ENCODE peak calls at places on chromosomes 3 and 15, in nine cellular contexts. B is caudate nucleus; R is stimulated activated CD8-positive, alpha-beta memory T cell treated with anti-CD3 and anti-CD28 coated beads, Interleukin-15, amount 100 ng/mL, for 24 hours; J is GM04503; P is uterus; U is stomach; O is HTR-8/SVneo; V is cardiac fibroblast; E is H9. H is an unnamed sample.

GRCh38 chr3:60720696-60721228 is 530.5 kb downstream of the FHIT start:
- DNase-seq in B (no peak), R (no peak), J (peak), P (no peak), U (no peak), O (no peak), V (no peak), E (no peak), H (no peak)

GRCh38 chr3:55169608-55170010 is 241.8 kb upstream of the LRTM1 start:
- DNase-seq in B (no peak), R (no peak), J (peak), P (no peak), U (no peak), O (peak), V (peak), E (no peak), H (peak)

GRCh38 chr3:23078735-23079134 is 124.4 kb upstream of the UBE2E2 start:
- DNase-seq in B (no peak), R (no peak), J (no peak), P (no peak), U (no peak), O (no peak), V (no peak), E (no peak), H (no peak)

GRCh38 chr3:138078901-138079344 is 36.5 kb downstream of the DZIP1L start:
- DNase-seq in B (no peak), R (no peak), J (peak), P (no peak), U (no peak), O (peak), V (peak), E (no peak), H (peak)

GRCh38 chr3:67113802-67114407 is 115.8 kb downstream of the KBTBD8 start:
- DNase-seq in B (peak), R (peak), J (peak), P (peak), U (peak), O (peak), V (peak), E (peak), H (peak)

GRCh38 chr3:187183210-187183862 is 13.9 kb upstream of the RTP1 start:
- DNase-seq in B (no peak), R (no peak), J (peak), P (no peak), U (no peak), O (no peak), V (no peak), E (peak), H (peak)

GRCh38 chr3:87145553-87145952 is 81.6 kb upstream of the CHMP2B start:
- DNase-seq in B (no peak), R (no peak), J (no peak), P (no peak), U (no peak), O (no peak), V (peak), E (peak), H (no peak)

GRCh38 chr3:197356275-197356674 is 57.9 kb upstream of the DLG1 start:
- DNase-seq in B (peak), R (no peak), J (no peak), P (no peak), U (peak), O (no peak), V (no peak), E (no peak), H (peak)

GRCh38 chr3:172154768-172155649 is 115.6 kb downstream of the FNDC3B start:
- DNase-seq in B (no peak), R (no peak), J (no peak), P (no peak), U (no peak), O (no peak), V (no peak), E (no peak), H (no peak)

GRCh38 chr3:51398595-51399310 is 7.7 kb downstream of the RBM15B start:
- DNase-seq in B (no peak), R (no peak), J (no peak), P (no peak), U (no peak), O (no peak), V (no peak), E (no peak), H (no peak)

GRCh38 chr3:57805263-57805662 is 49.2 kb downstream of the SLMAP start:
- DNase-seq in B (no peak), R (no peak), J (no peak), P (no peak), U (no peak), O (no peak), V (no peak), E (no peak), H (no peak)

GRCh38 chr3:188342991-188343732 is 189.2 kb downstream of the LPP start:
- DNase-seq in B (no peak), R (no peak), J (no peak), P (no peak), U (no peak), O (no peak), V (no peak), E (no peak), H (no peak)

GRCh38 chr3:153977148-153977547 is 144.0 kb upstream of the ARHGEF26 start:
- DNase-seq in B (no peak), R (no peak), J (no peak), P (peak), U (no peak), O (no peak), V (peak), E (no peak), H (no peak)

GRCh38 chr3:14640734-14641133 is 10.8 kb upstream of the CCDC174 start:
- DNase-seq in B (no peak), R (no peak), J (no peak), P (no peak), U (no peak), O (no peak), V (no peak), E (no peak), H (no peak)

GRCh38 chr3:149058602-149059001 is 27.7 kb downstream of the HLTF start:
- DNase-seq in B (no peak), R (no peak), J (no peak), P (no peak), U (no peak), O (no peak), V (no peak), E (no peak), H (no peak)

GRCh38 chr15:45225506-45226273 is 26.3 kb upstream of the SLC28A2 start:
- DNase-seq in B (no peak), R (no peak), J (no peak), P (no peak), U (no peak), O (no peak), V (no peak), E (peak), H (no peak)

GRCh38 chr3:58291671-58292338 is 14.2 kb upstream of the RPP14 start:
- DNase-seq in B (no peak), R (no peak), J (no peak), P (no peak), U (no peak), O (no peak), V (no peak), E (no peak), H (no peak)